ENCODE peak calls at places on chromosomes 3 and 15, in six cellular contexts. D is left lung; L is CD8-positive, alpha-beta T cell; P is right atrium auricular region; F is HCT116; K is heart left ventricle. B is an unnamed sample.

GRCh38 chr15:39969871-39970270 is 36.0 kb downstream of the EIF2AK4 start:
- DNase-seq in D (peak), L (no peak), P (peak), F (peak), K (peak), B (peak)

GRCh38 chr3:191499307-191500125 is 38.6 kb downstream of the PYDC2 start:
- DNase-seq in D (no peak), L (no peak), P (no peak), F (no peak), K (peak), B (no peak)

GRCh38 chr3:189342811-189343210 is 171.0 kb downstream of the TPRG1 start:
- DNase-seq in D (no peak), L (no peak), P (no peak), F (no peak), K (no peak), B (no peak)

GRCh38 chr15:83305696-83306291 is 21.3 kb upstream of the BNC1 start:
- DNase-seq in D (peak), L (no peak), P (no peak), F (no peak), K (no peak), B (no peak)

GRCh38 chr15:74983725-74984231 is 11.6 kb upstream of the SCAMP5 start:
- DNase-seq in D (no peak), L (no peak), P (no peak), F (no peak), K (no peak), B (no peak)

GRCh38 chr15:98946301-98947255 is 61.0 kb downstream of the PGPEP1L start:
- DNase-seq in D (no peak), L (no peak), P (peak), F (no peak), K (peak), B (no peak)

GRCh38 chr15:52642386-52643361 is 36.5 kb downstream of the ATOSA start:
- DNase-seq in D (no peak), L (no peak), P (no peak), F (no peak), K (no peak), B (no peak)

GRCh38 chr3:172456404-172456803 is 8.1 kb upstream of the GHSR start:
- DNase-seq in D (no peak), L (no peak), P (no peak), F (no peak), K (no peak), B (no peak)

GRCh38 chr3:100297784-100298183 is 36.8 kb upstream of the NIT2 start:
- DNase-seq in D (no peak), L (no peak), P (no peak), F (no peak), K (no peak), B (no peak)

GRCh38 chr3:14780927-14781507 is 37.7 kb upstream of the FGD5 start:
- DNase-seq in D (peak), L (no peak), P (no peak), F (peak), K (peak), B (peak)

GRCh38 chr3:42780892-42781700 is 8.0 kb upstream of the CCDC13 start:
- DNase-seq in D (no peak), L (no peak), P (peak), F (peak), K (no peak), B (no peak)

GRCh38 chr15:62452656-62453055 is 287.6 kb upstream of the C2CD4B start:
- DNase-seq in D (no peak), L (no peak), P (no peak), F (no peak), K (no peak), B (no peak)

GRCh38 chr15:79896634-79897379 is at the start of gene MTHFS:
- DNase-seq in D (peak), L (peak), P (peak), F (peak), K (peak), B (no peak)

GRCh38 chr3:9349321-9350117 is 13.3 kb upstream of the THUMPD3 start:
- DNase-seq in D (no peak), L (no peak), P (no peak), F (no peak), K (no peak), B (no peak)

GRCh38 chr15:40511093-40511471 is 40.3 kb downstream of the CHST14 start:
- DNase-seq in D (no peak), L (no peak), P (no peak), F (no peak), K (no peak), B (no peak)

GRCh38 chr3:45915080-45915479 is 28.2 kb upstream of the CXCR6 start:
- DNase-seq in D (no peak), L (no peak), P (no peak), F (no peak), K (no peak), B (no peak)

GRCh38 chr3:4588410-4588809 is 95.3 kb downstream of the ITPR1 start:
- DNase-seq in D (no peak), L (no peak), P (no peak), F (no peak), K (no peak), B (no peak)

GRCh38 chr15:31262901-31263671 is 63.5 kb upstream of the KLF13 start:
- DNase-seq in D (peak), L (peak), P (peak), F (no peak), K (peak), B (no peak)

GRCh38 chr3:52218953-52219650 is 6.3 kb downstream of the TLR9 start:
- DNase-seq in D (no peak), L (peak), P (no peak), F (no peak), K (no peak), B (no peak)

DNA sequence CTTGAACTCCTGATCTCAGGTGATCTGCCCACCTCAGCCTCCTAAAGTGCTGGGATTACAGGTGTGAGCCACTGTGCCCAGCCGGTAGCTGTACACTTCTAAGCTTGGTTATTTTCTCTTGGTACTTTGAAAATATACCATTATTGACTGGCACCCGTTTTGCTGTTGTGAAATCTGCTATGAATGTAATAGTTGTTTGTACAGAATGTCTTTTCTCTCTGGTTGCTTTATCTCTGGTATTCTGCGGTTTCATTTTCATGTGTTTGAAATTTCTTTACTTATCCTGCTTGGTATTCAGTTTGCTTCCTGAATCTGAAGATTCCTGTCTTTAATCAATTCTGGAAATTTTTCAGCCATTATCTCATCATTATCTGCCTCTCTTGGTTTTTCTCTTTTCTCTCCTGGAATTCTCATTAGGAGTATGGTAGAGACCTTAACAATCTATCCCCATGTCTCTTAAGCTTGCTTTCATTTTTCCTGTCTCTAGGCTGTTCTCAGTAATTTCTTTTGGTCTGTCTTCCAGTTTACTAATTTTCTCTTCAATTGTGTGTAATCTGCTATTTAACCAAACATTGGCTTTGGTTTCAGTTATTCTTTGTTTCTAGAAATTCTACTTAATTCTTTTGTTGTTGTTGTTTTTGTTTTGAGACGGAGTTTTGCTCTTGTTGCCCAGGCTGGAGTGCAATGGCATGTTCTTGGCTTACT is 2.8 kb upstream of the PAK2 start:
- DNase-seq in D (no peak), L (no peak), P (no peak), F (no peak), K (no peak), B (no peak)
- H3K27ac ChIP-seq in D (no peak), L (no peak), P (no peak), F (no peak), K (no peak), B (no peak)

GRCh38 chr3:98807011-98807410 is 43.9 kb downstream of the ST3GAL6 start:
- DNase-seq in D (no peak), L (no peak), P (no peak), F (no peak), K (no peak), B (no peak)
- H3K27ac ChIP-seq in D (no peak), L (no peak), P (no peak), F (no peak), K (no peak), B (peak)

GRCh38 chr3:182973047-182973446 is 7.3 kb downstream of the DCUN1D1 start:
- DNase-seq in D (no peak), L (no peak), P (no peak), F (no peak), K (no peak), B (no peak)
- H3K27ac ChIP-seq in D (no peak), L (no peak), P (no peak), F (no peak), K (no peak), B (no peak)

DNA sequence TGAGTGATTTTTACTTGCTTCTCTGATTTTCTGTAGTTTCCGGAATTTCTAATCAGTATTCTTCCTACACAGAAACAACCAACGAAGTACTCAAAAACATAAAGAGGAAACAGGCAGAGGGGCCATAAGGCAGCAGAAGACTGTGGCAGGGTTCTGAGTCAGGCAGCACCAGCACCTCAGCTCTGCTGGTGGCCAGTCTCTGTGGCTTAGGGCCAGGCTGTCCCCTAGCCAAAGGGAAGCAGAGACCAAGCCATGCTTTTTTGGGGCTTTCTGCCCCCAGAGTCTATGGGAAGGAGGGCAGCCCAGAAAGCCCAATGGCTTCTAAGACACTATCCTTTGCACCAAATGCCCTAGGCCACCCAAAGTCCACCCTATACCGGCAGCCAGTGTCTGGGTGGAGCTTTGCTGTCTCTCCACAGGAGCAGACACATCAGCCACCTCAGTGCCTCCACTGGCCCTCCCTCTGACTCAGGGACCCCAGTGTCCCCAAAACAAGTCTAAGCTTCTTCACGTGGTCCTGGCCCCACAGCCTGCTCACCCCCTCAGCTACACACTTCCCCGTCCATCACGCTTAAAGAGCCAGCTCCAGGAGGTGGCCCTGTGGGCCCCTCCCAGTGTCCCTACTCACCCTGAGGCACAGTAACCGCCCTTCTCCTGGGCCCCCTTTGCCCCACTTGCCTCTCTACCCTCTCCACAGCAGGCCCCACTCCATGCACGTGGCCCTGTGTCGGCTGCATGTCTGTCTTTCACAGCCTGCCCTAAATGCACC is 46.2 kb downstream of the CCDC12 start:
- DNase-seq in D (peak), L (no peak), P (no peak), F (no peak), K (no peak), B (no peak)
- H3K27ac ChIP-seq in D (peak), L (no peak), P (peak), F (peak), K (peak), B (peak)

GRCh38 chr3:15796331-15796730 is 1.4 kb downstream of the ANKRD28 start:
- DNase-seq in D (no peak), L (no peak), P (no peak), F (no peak), K (no peak), B (no peak)
- H3K27ac ChIP-seq in D (peak), L (no peak), P (no peak), F (peak), K (peak), B (peak)

DNA sequence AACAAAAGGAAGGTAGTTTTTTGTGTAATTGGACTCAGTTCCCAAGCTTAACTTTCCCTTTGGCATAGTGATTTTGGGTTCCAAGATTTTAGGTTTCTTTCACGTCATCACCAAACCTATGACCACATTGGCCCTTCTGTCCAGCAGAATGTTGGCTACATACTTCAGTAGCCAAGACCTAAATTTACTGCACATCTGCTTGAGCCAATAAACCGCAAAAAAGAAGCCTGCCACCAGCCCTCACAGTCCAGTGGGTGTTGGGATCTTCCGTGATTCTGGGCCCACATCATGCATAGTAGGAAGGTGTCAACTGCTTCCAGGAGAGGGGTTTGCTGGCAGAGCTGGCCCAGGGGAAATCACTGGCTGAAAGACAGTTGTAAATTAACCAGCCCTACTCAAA is 57.6 kb upstream of the LIPC start:
- DNase-seq in D (no peak), L (no peak), P (no peak), F (no peak), K (no peak), B (no peak)
- H3K27ac ChIP-seq in D (no peak), L (no peak), P (no peak), F (no peak), K (no peak), B (no peak)

GRCh38 chr15:45180648-45181436 is 6.9 kb downstream of the SHF start:
- DNase-seq in D (no peak), L (no peak), P (no peak), F (no peak), K (no peak), B (no peak)
- H3K27ac ChIP-seq in D (no peak), L (no peak), P (no peak), F (no peak), K (no peak), B (peak)

DNA sequence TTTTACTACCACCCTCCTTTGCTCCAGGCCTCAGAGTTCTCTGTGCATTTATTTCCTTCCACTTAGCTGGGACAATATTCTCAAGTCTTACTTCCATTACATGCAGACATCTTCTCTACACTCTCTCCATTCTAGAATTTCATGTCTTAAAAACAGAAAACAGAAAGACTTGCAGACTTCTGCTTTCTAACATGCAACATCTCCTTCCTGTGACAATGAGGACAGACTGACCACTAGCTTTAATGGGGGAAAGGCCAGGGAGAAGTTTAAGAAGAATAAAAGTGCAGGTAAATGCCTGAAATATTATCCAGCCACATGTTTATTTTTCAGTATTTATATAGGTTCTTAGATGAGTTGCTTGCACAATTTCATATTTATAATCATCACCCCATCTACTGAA is 17.1 kb upstream of the CSTA start:
- DNase-seq in D (no peak), L (no peak), P (no peak), F (no peak), K (no peak), B (no peak)
- H3K27ac ChIP-seq in D (peak), L (no peak), P (no peak), F (no peak), K (no peak), B (no peak)